ENCODE peak calls at places on chromosomes 1 and 21, in eight cellular contexts. C, K, Z, B, O, W, S and H are unnamed samples. For H3K9me3 and H3K27me3, the result is how much of the 10 kb centered on the place peaks cover.

GRCh38 chr1:36157115-36157903 is 1.3 kb downstream of the MAP7D1 start:
- DNase-seq in K (no peak), O (peak), C (no peak), S (no peak), W (no peak), Z (no peak), B (peak), H (no peak)

GRCh38 chr21:37435120-37435519 is 68.5 kb downstream of the DYRK1A start:
- DNase-seq in S (peak), K (no peak), W (no peak), O (peak), Z (no peak), B (peak), C (no peak), H (no peak)

GRCh38 chr1:158537609-158538008 is 16.6 kb downstream of the OR6Y1 start:
- DNase-seq in O (no peak), W (no peak), C (no peak), B (no peak), S (no peak), K (no peak), Z (no peak), H (no peak)

GRCh38 chr1:99590578-99591209 is 55.2 kb upstream of the PALMD start:
- DNase-seq in B (peak), O (peak), K (no peak), W (no peak), S (no peak), Z (no peak), C (no peak), H (no peak)

GRCh38 chr1:230495021-230495550 is 69.0 kb upstream of the PGBD5 start:
- DNase-seq in O (no peak), W (no peak), Z (no peak), S (no peak), B (no peak), K (no peak), C (no peak), H (no peak)

GRCh38 chr1:32954183-32954582 is 10.4 kb downstream of the RNF19B start:
- DNase-seq in O (peak), W (no peak), C (no peak), B (no peak), K (no peak), Z (no peak), S (no peak), H (no peak)

GRCh38 chr1:7607097-7607496 is 164.0 kb upstream of the VAMP3 start:
- DNase-seq in W (no peak), O (no peak), K (no peak), C (no peak), Z (no peak), B (no peak), S (no peak), H (no peak)

GRCh38 chr1:209839875-209840491 is 12.2 kb downstream of the UTP25 start:
- DNase-seq in C (no peak), W (no peak), Z (no peak), B (no peak), O (peak), S (no peak), K (no peak), H (no peak)

GRCh38 chr1:199273837-199274379 is 635.1 kb downstream of the PTPRC start:
- DNase-seq in S (no peak), C (no peak), W (no peak), B (no peak), Z (peak), O (peak), K (no peak), H (no peak)

GRCh38 chr1:198056255-198056654 is 100.5 kb upstream of the NEK7 start:
- DNase-seq in B (no peak), K (no peak), C (no peak), O (peak), Z (no peak), S (no peak), W (no peak), H (no peak)

GRCh38 chr21:41712730-41713129 is 54.1 kb downstream of the RIPK4 start:
- DNase-seq in K (no peak), B (no peak), C (no peak), Z (no peak), S (no peak), W (peak), O (no peak), H (no peak)

GRCh38 chr1:172466795-172467407 is 23.0 kb upstream of the PIGC start:
- DNase-seq in Z (no peak), O (peak), W (no peak), B (no peak), S (no peak), K (no peak), C (no peak), H (no peak)

GRCh38 chr21:30552782-30553181 is 8.3 kb downstream of the KRTAP19-7 start:
- DNase-seq in S (no peak), Z (no peak), W (no peak), O (no peak), K (no peak), C (no peak), B (no peak), H (no peak)

GRCh38 chr21:30555095-30555494 is 6.0 kb downstream of the KRTAP19-7 start:
- DNase-seq in K (no peak), O (no peak), C (no peak), W (no peak), Z (no peak), S (no peak), B (no peak), H (no peak)
- H3K9me3 ChIP-seq in K (under half), O (under half), C (under half), W (under half), Z (under half), S (under half), B (under half), H (under half)

GRCh38 chr1:3461934-3462275 is 7.4 kb downstream of the ARHGEF16 start:
- DNase-seq in K (no peak), S (no peak), C (peak), Z (no peak), B (peak), W (no peak), O (no peak), H (no peak)

GRCh38 chr1:3459940-3460652 is 5.6 kb downstream of the ARHGEF16 start:
- DNase-seq in S (no peak), K (no peak), W (no peak), O (no peak), C (no peak), Z (peak), B (peak), H (no peak)

GRCh38 chr1:3461238-3461933 is 6.9 kb downstream of the ARHGEF16 start:
- DNase-seq in Z (no peak), O (no peak), C (peak), W (no peak), K (no peak), S (no peak), B (peak), H (no peak)

GRCh38 chr1:3459051-3459908 is 4.8 kb downstream of the ARHGEF16 start:
- DNase-seq in C (no peak), W (no peak), K (no peak), Z (no peak), O (no peak), B (peak), S (no peak), H (no peak)

GRCh38 chr1:3460653-3461237 is 6.3 kb downstream of the ARHGEF16 start:
- DNase-seq in Z (no peak), S (no peak), B (peak), C (no peak), K (no peak), O (no peak), W (no peak), H (no peak)
- H3K27ac ChIP-seq in Z (peak), S (peak), B (no peak), C (no peak), K (no peak), O (no peak), W (no peak), H (peak)

DNA sequence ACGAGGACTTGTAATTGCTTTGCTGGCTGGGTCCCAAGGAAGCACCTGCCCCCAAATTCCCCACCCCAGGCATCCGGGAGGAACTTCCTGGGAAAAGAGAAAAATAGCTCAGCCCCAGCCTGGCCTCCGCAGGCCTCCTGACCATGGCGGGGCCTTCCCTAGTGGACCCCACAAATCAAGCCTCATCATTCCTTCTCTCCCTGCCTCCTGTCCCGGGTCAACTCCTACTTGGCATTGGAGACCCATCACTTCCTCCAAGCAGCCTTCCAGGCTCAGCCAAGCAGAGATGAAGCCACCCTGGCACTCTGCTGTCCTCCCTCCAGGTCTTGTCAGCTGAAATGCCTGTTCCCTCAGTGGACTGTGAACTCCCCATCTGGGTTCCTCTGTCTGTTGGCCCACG is 38.0 kb downstream of the AJAP1 start:
- DNase-seq in W (no peak), B (no peak), Z (no peak), C (no peak), S (no peak), O (no peak), K (no peak), H (no peak)
- H3K27me3 ChIP-seq in W (under half), B (under half), Z (under half), C (under half), S (under half), O (under half), K (under half), H (under half)

DNA sequence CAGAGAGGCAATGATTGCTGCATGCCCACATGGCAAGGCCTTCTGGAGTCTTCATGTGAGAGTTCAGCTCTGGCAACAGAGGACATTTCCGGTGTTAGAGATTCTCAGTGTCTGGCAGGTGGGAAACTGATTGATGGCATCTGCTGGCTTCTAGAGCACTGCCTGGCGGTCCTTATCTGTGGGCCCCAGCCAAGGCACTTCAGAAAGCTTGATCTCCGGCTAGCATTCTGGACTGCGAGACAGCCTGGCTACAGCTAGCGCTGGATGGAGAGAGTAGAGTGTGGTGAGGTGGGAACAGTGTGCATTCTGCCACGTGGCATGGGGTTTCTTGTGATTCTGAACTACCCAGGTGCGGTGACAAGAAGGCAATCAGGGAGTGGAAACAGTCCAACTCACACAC is 9.4 kb downstream of the ZNF678 start:
- DNase-seq in C (no peak), W (no peak), S (no peak), Z (no peak), O (no peak), K (no peak), B (peak), H (no peak)
- H3K9me3 ChIP-seq in C (under half), W (under half), S (under half), Z (under half), O (under half), K (under half), B (under half), H (under half)

DNA sequence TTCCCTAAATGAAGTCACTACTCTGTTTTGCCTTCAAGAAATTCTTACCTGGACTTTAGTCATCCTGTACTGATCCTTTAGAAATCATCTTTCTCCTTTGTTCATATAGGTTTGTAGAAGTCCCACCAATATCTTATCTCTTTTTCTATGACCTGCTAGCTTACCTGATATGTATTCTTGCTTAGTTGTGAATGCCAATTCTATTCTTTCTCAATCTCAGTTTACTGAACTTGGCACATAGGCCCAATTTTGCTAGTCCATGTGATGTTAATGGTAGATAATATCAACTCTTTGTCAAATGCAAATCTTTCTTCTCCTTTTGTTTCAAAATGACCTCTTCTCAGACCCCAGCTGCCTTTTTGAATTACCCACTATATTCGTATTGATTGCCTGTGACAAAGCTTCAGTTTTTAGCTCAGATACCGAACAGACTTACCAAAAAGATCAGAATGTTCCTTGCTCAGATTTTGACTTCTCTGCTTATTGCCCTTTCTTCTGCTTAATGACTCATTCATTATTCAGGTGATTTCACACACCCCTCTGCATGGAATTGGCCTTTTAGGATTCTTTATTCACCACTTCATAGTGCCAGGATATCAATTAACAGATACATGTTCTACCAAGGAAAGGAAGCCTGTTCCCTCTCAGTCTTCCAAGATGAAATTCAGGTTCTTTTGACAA is 20.6 kb downstream of the IPO9 start:
- DNase-seq in C (no peak), S (no peak), W (no peak), Z (no peak), O (no peak), K (no peak), B (no peak), H (no peak)
- H3K27ac ChIP-seq in C (peak), S (peak), W (peak), Z (no peak), O (peak), K (peak), B (no peak), H (no peak)

GRCh38 chr1:228735871-228736586 is 750 bp downstream of the RHOU start:
- DNase-seq in O (peak), B (peak), S (peak), W (peak), K (no peak), C (peak), Z (peak), H (peak)
- H3K27me3 ChIP-seq in O (under half), B (under half), S (under half), W (under half), K (under half), C (under half), Z (under half), H (under half)